ENCODE peak calls at places on chromosomes 4 and X, in ten cellular contexts. X is COR-L47; D is stimulated activated CD4-positive, alpha-beta T cell treated with anti-CD3 and anti-CD28 coated beads, Interleukin-15, amount 100 ng/mL, for 1 hour; A is iPS-NIHi11; R is PC-3; W is non-pigmented ciliary epithelial cell; O is cardiac fibroblast; K is astrocyte of the spinal cord; Q is EH; E is RWPE1. L is an unnamed sample.

GRCh38 chrX:55135171-55135570 is 46.4 kb downstream of the PAGE2 start:
- DNase-seq in X (no peak), D (no peak), A (peak), R (peak), W (no peak), O (peak), K (peak), Q (peak), E (peak), L (no peak)

GRCh38 chrX:20421697-20422096 is 155.0 kb upstream of the RPS6KA3 start:
- DNase-seq in X (no peak), D (no peak), A (no peak), R (no peak), W (no peak), O (no peak), K (no peak), Q (no peak), E (no peak), L (no peak)

GRCh38 chrX:49840679-49841078 is 11.6 kb downstream of the PAGE4 start:
- DNase-seq in X (peak), D (peak), A (peak), R (peak), W (peak), O (peak), K (peak), Q (peak), E (peak), L (no peak)

GRCh38 chr4:5773271-5773555 is 62.2 kb downstream of the EVC start:
- DNase-seq in X (no peak), D (no peak), A (no peak), R (no peak), W (no peak), O (peak), K (peak), Q (peak), E (peak), L (no peak)

GRCh38 chrX:69388526-69388925 is 115.6 kb upstream of the NALF2 start:
- DNase-seq in X (no peak), D (no peak), A (no peak), R (no peak), W (no peak), O (no peak), K (no peak), Q (no peak), E (no peak), L (no peak)

GRCh38 chr4:189807031-189807430 is 133.6 kb upstream of the FRG1 start:
- DNase-seq in X (no peak), D (no peak), A (no peak), R (no peak), W (no peak), O (no peak), K (no peak), Q (no peak), E (no peak), L (peak)

GRCh38 chr4:190014771-190015537 is 12.1 kb downstream of the FRG2 start:
- DNase-seq in X (no peak), D (no peak), A (peak), R (no peak), W (no peak), O (no peak), K (no peak), Q (peak), E (no peak), L (no peak)

GRCh38 chrX:24506082-24506481 is 41.0 kb downstream of the PDK3 start:
- DNase-seq in X (no peak), D (no peak), A (no peak), R (peak), W (no peak), O (peak), K (no peak), Q (peak), E (peak), L (no peak)

GRCh38 chr4:125520258-125520990 is 205.7 kb downstream of the FAT4 start:
- DNase-seq in X (no peak), D (no peak), A (no peak), R (no peak), W (peak), O (peak), K (peak), Q (peak), E (no peak), L (no peak)

GRCh38 chrX:133638285-133638684 is 223.0 kb upstream of the GPC4 start:
- DNase-seq in X (no peak), D (no peak), A (no peak), R (peak), W (no peak), O (no peak), K (peak), Q (no peak), E (no peak), L (no peak)

GRCh38 chr4:153684182-153685073 is at the start of gene TLR2:
- DNase-seq in X (no peak), D (peak), A (peak), R (peak), W (no peak), O (no peak), K (no peak), Q (peak), E (peak), L (peak)

GRCh38 chr4:84597450-84597849 is 14.5 kb downstream of the CDS1 start:
- DNase-seq in X (no peak), D (no peak), A (no peak), R (peak), W (no peak), O (no peak), K (no peak), Q (no peak), E (peak), L (no peak)

GRCh38 chr4:112888617-112889016 is 160.8 kb upstream of the ANK2 start:
- DNase-seq in X (no peak), D (no peak), A (no peak), R (no peak), W (no peak), O (no peak), K (no peak), Q (no peak), E (no peak), L (no peak)

GRCh38 chrX:103376979-103377324 is 614 bp downstream of the BEX3 start:
- DNase-seq in X (peak), D (no peak), A (peak), R (peak), W (no peak), O (no peak), K (no peak), Q (peak), E (no peak), L (no peak)

GRCh38 chrX:24260827-24261550 is 52.9 kb downstream of the SUPT20HL2 start:
- DNase-seq in X (no peak), D (no peak), A (no peak), R (no peak), W (no peak), O (peak), K (peak), Q (peak), E (no peak), L (peak)

GRCh38 chr4:147174561-147174960 is 228.9 kb upstream of the TTC29 start:
- DNase-seq in X (no peak), D (no peak), A (no peak), R (no peak), W (no peak), O (no peak), K (no peak), Q (no peak), E (no peak), L (no peak)

GRCh38 chrX:63784902-63785692 is at the start of gene ARHGEF9:
- DNase-seq in X (no peak), D (no peak), A (peak), R (no peak), W (no peak), O (peak), K (no peak), Q (peak), E (no peak), L (no peak)

GRCh38 chr4:128973384-128973783 is 120.0 kb downstream of the SCLT1 start:
- DNase-seq in X (no peak), D (no peak), A (no peak), R (no peak), W (no peak), O (no peak), K (no peak), Q (no peak), E (no peak), L (no peak)

GRCh38 chr4:89823416-89823815 is 13.5 kb downstream of the SNCA start:
- DNase-seq in X (no peak), D (no peak), A (no peak), R (no peak), W (no peak), O (no peak), K (peak), Q (peak), E (no peak), L (no peak)

GRCh38 chr4:162683659-162684370 is 482.9 kb downstream of the NAF1 start:
- DNase-seq in X (no peak), D (no peak), A (no peak), R (peak), W (no peak), O (peak), K (peak), Q (no peak), E (no peak), L (no peak)

GRCh38 chrX:19852014-19853005 is 35.1 kb downstream of the SH3KBP1 start:
- DNase-seq in X (no peak), D (no peak), A (no peak), R (peak), W (no peak), O (peak), K (peak), Q (peak), E (peak), L (no peak)

GRCh38 chrX:2677764-2678163 is 13.3 kb upstream of the CD99 start:
- DNase-seq in X (no peak), D (no peak), A (peak), R (peak), W (peak), O (peak), K (peak), Q (peak), E (peak), L (peak)

GRCh38 chrX:20067709-20068315 is 48.9 kb downstream of the MAP7D2 start:
- DNase-seq in X (peak), D (no peak), A (peak), R (peak), W (peak), O (peak), K (peak), Q (peak), E (peak), L (peak)

GRCh38 chrX:4277122-4277521 is 563.7 kb upstream of the PRKX start:
- DNase-seq in X (no peak), D (no peak), A (no peak), R (peak), W (no peak), O (no peak), K (no peak), Q (no peak), E (no peak), L (no peak)

GRCh38 chr4:59553063-59553738 is 1646.9 kb upstream of the ADGRL3 start:
- DNase-seq in X (no peak), D (no peak), A (peak), R (peak), W (peak), O (peak), K (no peak), Q (peak), E (peak), L (no peak)

GRCh38 chrX:124211312-124211942 is 121.0 kb upstream of the TEX13D start:
- DNase-seq in X (no peak), D (no peak), A (peak), R (peak), W (no peak), O (peak), K (no peak), Q (peak), E (peak), L (no peak)

GRCh38 chrX:6644411-6644810 is 109.5 kb upstream of the VCX3A start:
- DNase-seq in X (no peak), D (no peak), A (no peak), R (peak), W (no peak), O (no peak), K (no peak), Q (no peak), E (no peak), L (no peak)

GRCh38 chr4:7322166-7322991 is 112.4 kb downstream of the PSAPL1 start:
- DNase-seq in X (no peak), D (no peak), A (peak), R (no peak), W (no peak), O (no peak), K (no peak), Q (no peak), E (no peak), L (peak)

GRCh38 chr4:80139668-80140067 is 57.6 kb upstream of the PRDM8 start:
- DNase-seq in X (no peak), D (no peak), A (no peak), R (no peak), W (no peak), O (no peak), K (no peak), Q (no peak), E (no peak), L (no peak)

GRCh38 chrX:144946696-144947095 is 300.6 kb upstream of the SPANXN1 start:
- DNase-seq in X (no peak), D (no peak), A (no peak), R (no peak), W (no peak), O (peak), K (peak), Q (no peak), E (no peak), L (no peak)

GRCh38 chrX:47849776-47850175 is 13.1 kb downstream of the ZNF81 start:
- DNase-seq in X (no peak), D (no peak), A (no peak), R (no peak), W (no peak), O (no peak), K (no peak), Q (no peak), E (no peak), L (no peak)

GRCh38 chr4:37892641-37893040 is 1.8 kb downstream of the TBC1D1 start:
- DNase-seq in X (no peak), D (no peak), A (no peak), R (no peak), W (no peak), O (no peak), K (no peak), Q (no peak), E (no peak), L (no peak)

GRCh38 chr4:145935253-145936141 is 3.1 kb downstream of the ZNF827 start:
- DNase-seq in X (peak), D (no peak), A (peak), R (no peak), W (no peak), O (no peak), K (no peak), Q (no peak), E (no peak), L (peak)

GRCh38 chr4:2357821-2358745 is 60.4 kb downstream of the ZFYVE28 start:
- DNase-seq in X (peak), D (no peak), A (no peak), R (no peak), W (no peak), O (no peak), K (no peak), Q (no peak), E (no peak), L (no peak)

GRCh38 chrX:24464498-24464835 is 619 bp upstream of the PDK3 start:
- DNase-seq in X (no peak), D (no peak), A (no peak), R (no peak), W (no peak), O (no peak), K (no peak), Q (no peak), E (no peak), L (no peak)

GRCh38 chrX:133417364-133417763 is 2.1 kb upstream of the GPC4 start:
- DNase-seq in X (no peak), D (no peak), A (no peak), R (no peak), W (no peak), O (no peak), K (no peak), Q (no peak), E (no peak), L (no peak)

GRCh38 chr4:6541789-6542188 is 33.2 kb upstream of the MAN2B2 start:
- DNase-seq in X (no peak), D (no peak), A (no peak), R (peak), W (no peak), O (peak), K (no peak), Q (no peak), E (no peak), L (no peak)

GRCh38 chrX:118644378-118644777 is 83.0 kb upstream of the IL13RA1 start:
- DNase-seq in X (no peak), D (no peak), A (peak), R (peak), W (no peak), O (peak), K (peak), Q (peak), E (peak), L (no peak)

GRCh38 chrX:40845331-40845911 is 110.1 kb upstream of the MED14 start:
- DNase-seq in X (no peak), D (no peak), A (peak), R (peak), W (peak), O (peak), K (peak), Q (peak), E (no peak), L (no peak)